ENCODE peak calls at places on chromosomes 4 and X, in seven cellular contexts. O is fibroblast of villous mesenchyme, J is HFF-Myc, T is heart left ventricle, C is fibroblast of mammary gland, D is AG10803, F is cardiac fibroblast. P is an unnamed sample.

GRCh38 chr4:526971-527460 is 28.0 kb downstream of the PIGG start:
- DNase-seq in C (no peak), J (no peak), D (no peak), O (no peak), F (no peak), T (no peak), P (no peak)

GRCh38 chr4:22179124-22179874 is 230.7 kb upstream of the KCNIP4 start:
- DNase-seq in J (no peak), F (peak; percentile 87), C (peak; percentile 97), O (peak; percentile 25), T (no peak), D (peak; percentile 61), P (no peak)

GRCh38 chr4:115165503-115165902 is 52.1 kb upstream of the NDST4 start:
- DNase-seq in C (peak; percentile 47), T (no peak), D (peak; percentile 8), F (no peak), J (no peak), O (peak; percentile 3), P (no peak)

GRCh38 chr4:4781936-4782754 is 77.3 kb upstream of the MSX1 start:
- DNase-seq in T (no peak), D (peak; percentile 83), O (no peak), C (peak; percentile 75), F (no peak), J (peak; percentile 56), P (no peak)

GRCh38 chr4:10413177-10413576 is 44.0 kb downstream of the ZNF518B start:
- DNase-seq in T (no peak), F (no peak), C (no peak), J (no peak), D (no peak), O (no peak), P (peak; percentile 44)

GRCh38 chr4:7075962-7076693 is 8.3 kb upstream of the GRPEL1 start:
- DNase-seq in T (no peak), J (no peak), C (no peak), F (no peak), O (no peak), D (peak; percentile 25), P (no peak)

GRCh38 chr4:79209822-79210635 is 115.8 kb downstream of the NAA11 start:
- DNase-seq in F (peak; percentile 53), O (peak; percentile 34), J (no peak), T (no peak), C (no peak), D (no peak), P (no peak)

GRCh38 chr4:5788144-5788543 is 77.1 kb downstream of the EVC start:
- DNase-seq in F (no peak), D (no peak), O (no peak), T (peak; percentile 11), C (no peak), J (no peak), P (no peak)

GRCh38 chr4:46886711-46887110 is 22.3 kb downstream of the COX7B2 start:
- DNase-seq in F (peak; percentile 9), O (peak; percentile 0), T (no peak), D (no peak), J (no peak), C (peak; percentile 6), P (no peak)

GRCh38 chr4:170675568-170676262 is 586.0 kb upstream of the AADAT start:
- DNase-seq in F (no peak), C (peak; percentile 40), J (no peak), D (no peak), T (no peak), O (no peak), P (no peak)

GRCh38 chr4:92333056-92333455 is 29.3 kb downstream of the GRID2 start:
- DNase-seq in F (no peak), J (no peak), T (no peak), O (no peak), C (no peak), D (no peak), P (no peak)

GRCh38 chr4:8761167-8761823 is 110.3 kb downstream of the HMX1 start:
- DNase-seq in O (no peak), T (no peak), F (no peak), C (no peak), J (no peak), D (no peak), P (no peak)

GRCh38 chrX:16897445-16897844 is 27.3 kb upstream of the RBBP7 start:
- DNase-seq in F (no peak), J (no peak), C (no peak), O (no peak), T (no peak), D (no peak), P (no peak)

GRCh38 chr4:151541438-151542071 is 132.6 kb downstream of the FHIP1A start:
- DNase-seq in J (peak; percentile 12), O (peak; percentile 85), C (peak; percentile 98), F (peak; percentile 78), D (peak; percentile 41), T (no peak), P (no peak)

GRCh38 chr4:75889537-75890199 is 12.6 kb downstream of the PPEF2 start:
- DNase-seq in D (no peak), T (no peak), O (no peak), J (no peak), F (no peak), C (no peak), P (no peak)

GRCh38 chr4:169050308-169050707 is 40.3 kb upstream of the CBR4 start:
- DNase-seq in T (peak; percentile 46), C (no peak), J (no peak), F (peak; percentile 74), O (no peak), D (no peak), P (no peak)

GRCh38 chr4:165010991-165011390 is 20.8 kb upstream of the TRIM60 start:
- DNase-seq in J (no peak), F (no peak), C (no peak), O (no peak), D (no peak), T (no peak), P (no peak)

GRCh38 chr4:165011403-165011802 is 20.4 kb upstream of the TRIM60 start:
- DNase-seq in F (no peak), T (no peak), C (no peak), J (no peak), D (no peak), O (no peak), P (no peak)

GRCh38 chr4:165013691-165014090 is 18.1 kb upstream of the TRIM60 start:
- DNase-seq in D (no peak), F (no peak), O (no peak), J (no peak), T (no peak), C (no peak), P (no peak)

DNA sequence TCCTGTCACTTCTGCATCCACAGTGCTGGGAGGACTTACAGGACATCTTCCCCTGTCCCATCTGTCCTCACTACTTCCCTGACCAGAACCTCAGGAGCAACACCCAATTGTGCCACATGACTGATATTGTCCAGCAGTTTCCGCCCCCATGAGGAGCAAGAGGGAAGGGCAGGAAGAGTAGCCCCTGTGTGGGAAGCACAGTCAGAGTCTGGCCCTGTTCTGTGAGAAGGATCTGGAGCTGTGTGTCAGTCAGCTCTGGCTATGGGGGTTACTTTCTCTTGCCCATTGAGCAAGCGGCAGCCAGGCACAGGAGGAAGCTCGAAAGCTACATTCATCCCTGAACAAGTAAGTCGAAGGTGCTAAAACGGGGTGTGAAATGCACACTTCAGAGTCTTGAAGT is 14.8 kb upstream of the TRIM60 start:
- DNase-seq in F (peak; percentile 2), O (no peak), J (no peak), D (no peak), T (no peak), C (peak; percentile 13), P (no peak)
- TF ChIP-seq CTCF in F (peak; percentile 21), O (peak; percentile 43), J (peak; percentile 32), D (peak; percentile 41), T (no peak), C (peak; percentile 33), P (no peak)

DNA sequence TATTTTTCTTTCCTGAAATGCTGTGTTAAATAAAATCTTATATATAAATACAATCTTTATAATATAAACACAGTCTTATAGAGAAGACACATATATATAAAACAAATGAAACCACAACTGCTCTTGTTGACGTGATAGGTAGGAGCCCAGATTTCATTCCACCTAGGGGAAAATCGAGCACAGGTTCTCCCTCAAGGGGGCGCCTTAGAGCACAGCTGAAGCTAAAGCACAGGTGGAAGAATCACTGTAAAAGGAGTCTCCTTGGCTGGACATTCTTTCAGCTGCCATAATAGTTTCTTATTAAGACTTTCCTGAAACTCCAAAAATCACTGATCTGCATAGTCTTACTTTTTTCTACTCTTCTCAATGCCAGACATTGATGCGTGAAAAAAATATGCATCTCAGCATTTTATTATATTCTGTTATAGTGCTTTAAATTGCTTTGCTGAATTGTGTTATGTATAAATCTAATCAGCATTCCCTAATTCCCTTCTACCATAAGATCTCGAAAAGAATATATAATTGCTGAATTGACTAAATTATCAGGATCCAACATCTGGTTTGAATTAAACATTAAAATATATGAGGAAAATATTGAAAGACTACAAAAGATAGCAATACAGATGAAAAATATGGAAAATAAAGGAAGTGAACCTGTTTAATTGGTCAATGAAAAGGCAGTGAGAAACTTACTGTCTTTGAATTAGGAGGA is 25.5 kb upstream of the RXFP1 start:
- DNase-seq in F (peak; percentile 12), C (no peak), J (no peak), D (no peak), O (no peak), T (peak; percentile 21), P (peak; percentile 45)
- TF ChIP-seq CTCF in F (peak; percentile 60), C (peak; percentile 57), J (peak; percentile 46), D (peak; percentile 41), O (peak; percentile 50), T (peak; percentile 30), P (peak; percentile 51)

DNA sequence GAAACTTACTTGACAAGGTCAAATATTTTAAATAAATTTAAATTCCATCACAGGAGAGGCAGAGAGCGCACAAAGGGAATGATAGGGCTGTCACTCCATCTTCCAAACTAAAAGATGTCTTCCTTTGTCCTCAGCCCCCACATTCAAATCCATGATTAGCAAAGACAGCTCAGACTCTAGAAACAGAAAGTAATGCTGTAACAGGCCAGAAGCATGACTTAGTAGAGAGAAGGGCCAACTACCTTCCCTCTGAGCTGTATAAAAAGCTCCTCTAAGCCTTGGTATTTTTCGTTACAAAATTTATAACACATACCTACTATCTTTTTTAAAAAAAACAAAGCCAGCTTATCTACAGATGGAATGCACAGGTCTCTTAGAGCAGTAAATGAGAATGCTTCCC is 207.4 kb downstream of the MAPK10 start:
- DNase-seq in O (no peak), D (no peak), C (no peak), J (no peak), T (no peak), F (no peak), P (no peak)
- TF ChIP-seq CTCF in O (no peak), D (no peak), C (no peak), J (no peak), T (no peak), F (no peak), P (no peak)

DNA sequence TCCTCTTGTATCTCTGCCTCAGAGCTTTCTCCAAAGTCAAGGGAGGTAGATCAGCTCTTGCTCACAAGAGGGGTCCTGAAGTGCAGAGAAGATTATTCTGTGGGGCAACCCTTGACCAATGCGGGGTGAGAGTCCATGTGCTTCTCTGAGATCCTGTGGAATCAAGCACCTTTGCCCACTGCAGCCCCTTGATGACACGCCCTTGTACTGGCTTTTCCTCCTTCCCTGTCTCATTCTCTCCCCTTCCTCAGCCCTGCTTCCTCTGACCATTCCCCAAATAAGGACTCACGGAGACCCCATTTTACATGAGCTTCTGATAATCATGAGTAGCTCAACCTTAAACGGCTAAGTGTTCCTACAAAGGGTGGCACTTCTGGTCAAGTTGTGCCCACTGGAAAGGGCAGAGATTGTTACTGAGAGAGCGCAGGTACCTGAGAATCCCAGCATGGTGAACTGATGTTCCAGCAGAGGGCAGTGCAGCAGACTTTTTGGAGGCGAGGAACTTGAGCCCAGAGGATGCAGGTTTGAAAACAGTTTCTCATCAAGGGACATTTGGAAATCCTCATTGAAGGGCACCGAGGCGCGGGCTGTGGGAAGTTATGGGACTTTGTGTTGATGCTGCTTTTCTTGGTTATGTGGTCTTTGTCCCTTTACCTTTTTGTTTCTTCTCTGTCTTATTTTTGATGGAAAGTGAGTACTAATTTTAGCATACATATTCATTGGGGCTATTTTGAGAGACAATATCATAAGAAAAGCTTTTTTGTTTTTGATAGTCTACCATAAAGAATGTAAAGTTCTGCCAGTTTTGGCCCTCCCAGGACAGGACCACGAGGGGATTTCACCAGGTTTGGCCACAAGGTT is 201.3 kb downstream of the RBM46 start:
- DNase-seq in J (peak; percentile 6), T (peak; percentile 28), D (peak; percentile 31), O (peak; percentile 19), F (peak; percentile 83), C (peak; percentile 80), P (peak; percentile 39)
- TF ChIP-seq CTCF in J (peak; percentile 56), T (peak; percentile 41), D (peak; percentile 69), O (peak; percentile 55), F (peak; percentile 82), C (peak; percentile 89), P (peak; percentile 63)

P was measured in GM13976.